ENCODE peak calls at places on chromosomes 6 and 20, in seven cellular contexts. L is stimulated activated CD8-positive, alpha-beta memory T cell treated with anti-CD3 and anti-CD28 coated beads, Interleukin-4, amount 100 ng/mL, for 1 hour; N is cerebellum; W is adipocyte; B is left ventricle myocardium inferior; M is neuronal stem cell; V is lung. G is an unnamed sample.

GRCh38 chr6:53651764-53652401 is 13.7 kb downstream of the KLHL31 start:
- DNase-seq in N (peak; percentile 25), L (peak; percentile 58), B (peak; percentile 53), V (peak; percentile 67), W (peak; percentile 72), M (peak; percentile 61), G (peak; percentile 46)

GRCh38 chr20:62363920-62364851 is 2.9 kb downstream of the LAMA5 start:
- DNase-seq in W (no peak), L (no peak), B (peak; percentile 51), N (no peak), V (no peak), M (no peak), G (no peak)

GRCh38 chr6:73134588-73134987 is 90.7 kb downstream of the KHDC1L start:
- DNase-seq in B (no peak), V (no peak), W (peak; percentile 20), L (no peak), M (peak; percentile 32), N (no peak), G (no peak)

GRCh38 chr6:168988280-168988679 is 265.4 kb downstream of the THBS2 start:
- DNase-seq in B (no peak), M (no peak), L (no peak), N (no peak), V (no peak), W (no peak), G (no peak)

GRCh38 chr20:46122516-46123481 is 4.7 kb downstream of the CD40 start:
- DNase-seq in V (no peak), M (no peak), W (no peak), L (no peak), B (no peak), N (no peak), G (no peak)

GRCh38 chr6:101195581-101195980 is 197.9 kb upstream of the GRIK2 start:
- DNase-seq in L (no peak), N (no peak), W (peak; percentile 81), V (no peak), M (no peak), B (no peak), G (no peak)

GRCh38 chr20:61896058-61896961 is 169.4 kb downstream of the TAF4 start:
- DNase-seq in L (no peak), M (peak; percentile 56), V (no peak), B (peak; percentile 22), W (peak; percentile 58), N (peak; percentile 54), G (peak; percentile 94)

GRCh38 chr20:13794667-13795066 is 9.8 kb downstream of the NDUFAF5 start:
- DNase-seq in N (no peak), B (no peak), W (no peak), V (no peak), L (no peak), M (no peak), G (no peak)

GRCh38 chr6:39917981-39918380 is 16.3 kb downstream of the MOCS1 start:
- DNase-seq in L (no peak), M (no peak), N (no peak), W (no peak), V (no peak), B (no peak), G (no peak)

GRCh38 chr6:13494137-13494536 is 6.7 kb upstream of the GFOD1 start:
- DNase-seq in V (no peak), W (no peak), M (no peak), L (no peak), B (no peak), N (no peak), G (no peak)

GRCh38 chr6:72246926-72247325 is 360.6 kb downstream of the RIMS1 start:
- DNase-seq in V (no peak), L (no peak), M (peak; percentile 2), W (peak; percentile 36), N (peak; percentile 2), B (no peak), G (peak; percentile 12)

GRCh38 chr20:11453430-11453829 is 464.3 kb upstream of the BTBD3 start:
- DNase-seq in V (no peak), B (no peak), W (peak; percentile 38), M (no peak), L (no peak), N (no peak), G (no peak)

GRCh38 chr6:56842602-56843475 is 112.1 kb upstream of the BEND6 start:
- DNase-seq in L (no peak), N (peak; percentile 10), B (peak; percentile 39), W (peak; percentile 82), M (no peak), V (no peak), G (no peak)

GRCh38 chr6:117265425-117266266 is at the start of gene VGLL2:
- DNase-seq in N (peak; percentile 4), B (peak; percentile 27), W (peak; percentile 37), M (peak; percentile 68), L (no peak), V (no peak), G (peak; percentile 82)

GRCh38 chr20:5835870-5836269 is 85.7 kb downstream of the SHLD1 start:
- DNase-seq in W (peak; percentile 66), L (no peak), B (no peak), M (no peak), V (no peak), N (no peak), G (no peak)

GRCh38 chr6:116047173-116047933 is 13.3 kb downstream of the FRK start:
- DNase-seq in V (no peak), L (no peak), M (no peak), B (no peak), W (no peak), N (no peak), G (no peak)

GRCh38 chr20:12762725-12763124 is 246.0 kb upstream of the SPTLC3 start:
- DNase-seq in V (no peak), N (no peak), M (no peak), B (peak; percentile 15), W (no peak), L (no peak), G (no peak)

GRCh38 chr20:33689973-33690372 is 3.8 kb upstream of the E2F1 start:
- DNase-seq in B (no peak), N (no peak), L (no peak), W (no peak), M (no peak), V (no peak), G (no peak)

GRCh38 chr6:147448775-147449174 is 59.7 kb upstream of the SAMD5 start:
- DNase-seq in W (no peak), M (no peak), L (no peak), N (no peak), V (no peak), B (no peak), G (no peak)

GRCh38 chr6:124996411-124996810 is 34.2 kb downstream of the RNF217 start:
- DNase-seq in B (no peak), M (no peak), L (no peak), N (no peak), W (no peak), V (no peak), G (no peak)

GRCh38 chr20:38247166-38247509 is 13.4 kb downstream of the KIAA1755 start:
- DNase-seq in L (no peak), M (no peak), B (no peak), W (no peak), N (no peak), V (no peak), G (no peak)

GRCh38 chr20:23286346-23286745 is 64.2 kb upstream of the NXT1 start:
- DNase-seq in L (no peak), B (no peak), V (no peak), N (no peak), M (no peak), W (no peak), G (no peak)

GRCh38 chr6:12081776-12082175 is 69.7 kb downstream of the HIVEP1 start:
- DNase-seq in V (no peak), B (no peak), N (no peak), W (no peak), L (no peak), M (no peak), G (no peak)

G was measured in 8988T.